ENCODE peak calls at places on chromosomes 5 and 9, in five cellular contexts. Q is Panc1, H is lower lobe of right lung, I is Karpas-422, L is heart left ventricle. C is an unnamed sample.

GRCh38 chr5:2750026-2750757 is 1.3 kb downstream of the IRX2 start:
- DNase-seq in Q (no peak), H (peak; percentile 55), I (no peak), L (no peak), C (no peak)

GRCh38 chr5:56440871-56441740 is 208.0 kb upstream of the ANKRD55 start:
- DNase-seq in Q (no peak), H (no peak), I (no peak), L (no peak), C (peak; percentile 68)

GRCh38 chr5:66717455-66718373 is 121.5 kb downstream of the MAST4 start:
- DNase-seq in Q (no peak), H (no peak), I (no peak), L (peak; percentile 25), C (no peak)

GRCh38 chr9:130003943-130004552 is 38.9 kb downstream of the FNBP1 start:
- DNase-seq in Q (no peak), H (no peak), I (no peak), L (no peak), C (no peak)

GRCh38 chr5:17817946-17818345 is 183.7 kb downstream of the TAF11L14 start:
- DNase-seq in Q (no peak), H (no peak), I (no peak), L (no peak), C (no peak)

GRCh38 chr5:6721442-6721841 is 8.2 kb downstream of the TENT4A start:
- DNase-seq in Q (no peak), H (no peak), I (peak; percentile 53), L (no peak), C (no peak)

GRCh38 chr9:110058304-110058953 is 149.5 kb downstream of the C9orf152 start:
- DNase-seq in Q (no peak), H (no peak), I (peak; percentile 78), L (no peak), C (no peak)

GRCh38 chr9:75712690-75713089 is 177.8 kb upstream of the PCSK5 start:
- DNase-seq in Q (no peak), H (no peak), I (no peak), L (no peak), C (no peak)

GRCh38 chr9:127149010-127149409 is 26.6 kb upstream of the ANGPTL2 start:
- DNase-seq in Q (no peak), H (no peak), I (no peak), L (peak; percentile 3), C (no peak)

GRCh38 chr9:89505795-89506385 is 8.0 kb upstream of the SEMA4D start:
- DNase-seq in Q (no peak), H (no peak), I (no peak), L (no peak), C (no peak)

GRCh38 chr9:71384343-71384742 is 262.9 kb upstream of the TRPM3 start:
- DNase-seq in Q (no peak), H (no peak), I (no peak), L (no peak), C (no peak)

GRCh38 chr5:60334281-60334713 is 365.7 kb downstream of the DEPDC1B start:
- DNase-seq in Q (no peak), H (no peak), I (no peak), L (no peak), C (no peak)

GRCh38 chr5:79143684-79144379 is 32.2 kb downstream of the BHMT start:
- DNase-seq in Q (no peak), H (no peak), I (no peak), L (no peak), C (no peak)

GRCh38 chr9:1044643-1045042 is 5.5 kb upstream of the DMRT2 start:
- DNase-seq in Q (no peak), H (no peak), I (no peak), L (no peak), C (no peak)

GRCh38 chr9:132422574-132422973 is 12.6 kb downstream of the CFAP77 start:
- DNase-seq in Q (no peak), H (no peak), I (no peak), L (no peak), C (no peak)

GRCh38 chr5:113678924-113679575 is 165.6 kb downstream of the YTHDC2 start:
- DNase-seq in Q (peak; percentile 18), H (no peak), I (peak; percentile 87), L (no peak), C (no peak)

GRCh38 chr9:128022886-128023285 is 42.1 kb upstream of the EEIG1 start:
- DNase-seq in Q (no peak), H (no peak), I (no peak), L (no peak), C (no peak)

GRCh38 chr5:95562282-95562681 is 7.4 kb downstream of the ARSK start:
- DNase-seq in Q (no peak), H (no peak), I (no peak), L (no peak), C (no peak)

GRCh38 chr5:65926893-65927292 is 518 bp downstream of the ERBIN start:
- DNase-seq in Q (no peak), H (no peak), I (peak; percentile 74), L (no peak), C (no peak)

GRCh38 chr5:57586649-57587048 is 104.0 kb upstream of the ACTBL2 start:
- DNase-seq in Q (no peak), H (no peak), I (no peak), L (no peak), C (no peak)

GRCh38 chr5:77230727-77231469 is 20.4 kb downstream of the PDE8B start:
- DNase-seq in Q (no peak), H (no peak), I (peak; percentile 64), L (no peak), C (no peak)

GRCh38 chr5:893137-893506 is 438 bp downstream of the TRIP13 start:
- DNase-seq in Q (no peak), H (no peak), I (peak; percentile 52), L (no peak), C (no peak)

GRCh38 chr9:127446720-127447415 is 4.3 kb downstream of the RPL12 start:
- DNase-seq in Q (no peak), H (no peak), I (peak; percentile 49), L (no peak), C (no peak)

GRCh38 chr5:15850536-15850935 is 329.1 kb downstream of the MARCHF11 start:
- DNase-seq in Q (no peak), H (no peak), I (no peak), L (no peak), C (no peak)

GRCh38 chr9:123787411-123787810 is 142.5 kb downstream of the DENND1A start:
- DNase-seq in Q (no peak), H (no peak), I (no peak), L (no peak), C (no peak)

GRCh38 chr5:171714286-171714685 is 71.3 kb upstream of the SMIM23 start:
- DNase-seq in Q (no peak), H (no peak), I (no peak), L (no peak), C (no peak)

GRCh38 chr5:10110228-10110627 is 139.5 kb downstream of the ATPSCKMT start:
- DNase-seq in Q (no peak), H (no peak), I (no peak), L (no peak), C (no peak)

DNA sequence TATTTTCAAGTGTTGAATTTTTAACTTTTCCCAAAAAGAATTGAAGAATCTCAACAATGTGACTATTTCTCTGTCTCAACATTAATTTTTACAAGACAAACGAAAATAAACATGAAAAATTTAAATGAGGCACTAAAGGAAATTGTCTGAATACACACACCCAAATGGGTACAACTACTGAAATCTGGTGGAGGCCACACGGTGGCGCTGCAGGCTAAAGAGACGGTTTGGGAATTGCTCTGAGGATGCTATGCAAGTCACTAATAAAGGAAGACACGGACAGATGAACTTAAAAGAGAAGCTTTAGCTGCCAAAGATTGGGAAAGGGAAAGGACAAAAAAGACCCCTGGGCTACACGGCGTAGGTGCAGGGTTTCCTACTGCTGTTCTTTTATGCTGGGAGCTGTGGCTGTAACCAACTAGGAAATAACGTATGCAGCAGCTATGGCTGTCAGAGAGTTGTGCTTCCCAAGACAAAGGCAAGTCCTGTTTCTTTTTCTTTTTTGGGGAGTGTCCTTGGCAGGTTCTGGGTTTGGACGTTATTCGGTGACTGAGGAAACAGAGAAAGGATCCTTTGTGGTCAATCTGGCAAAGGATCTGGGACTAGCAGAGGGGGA is at the start of gene PCDHB10:
- DNase-seq in Q (no peak), H (no peak), I (peak; percentile 83), L (no peak), C (no peak)
- H3K4me3 ChIP-seq in Q (peak within 1 kb of the TSS; percentile 21), H (no peak within 1 kb of the TSS), I (no peak within 1 kb of the TSS), L (no peak within 1 kb of the TSS), C (peak within 1 kb of the TSS; percentile 41)

GRCh38 chr5:151670074-151670686 is 16.5 kb downstream of the SPARC start:
- DNase-seq in Q (no peak), H (no peak), I (no peak), L (no peak), C (no peak)

GRCh38 chr5:151663617-151664322 is 22.9 kb downstream of the SPARC start:
- DNase-seq in Q (no peak), H (no peak), I (peak; percentile 83), L (peak; percentile 79), C (no peak)

GRCh38 chr5:151665584-151665982 is 21.1 kb downstream of the SPARC start:
- DNase-seq in Q (no peak), H (no peak), I (no peak), L (no peak), C (no peak)

GRCh38 chr5:151664694-151665583 is 21.8 kb downstream of the SPARC start:
- DNase-seq in Q (no peak), H (no peak), I (no peak), L (peak; percentile 64), C (no peak)

DNA sequence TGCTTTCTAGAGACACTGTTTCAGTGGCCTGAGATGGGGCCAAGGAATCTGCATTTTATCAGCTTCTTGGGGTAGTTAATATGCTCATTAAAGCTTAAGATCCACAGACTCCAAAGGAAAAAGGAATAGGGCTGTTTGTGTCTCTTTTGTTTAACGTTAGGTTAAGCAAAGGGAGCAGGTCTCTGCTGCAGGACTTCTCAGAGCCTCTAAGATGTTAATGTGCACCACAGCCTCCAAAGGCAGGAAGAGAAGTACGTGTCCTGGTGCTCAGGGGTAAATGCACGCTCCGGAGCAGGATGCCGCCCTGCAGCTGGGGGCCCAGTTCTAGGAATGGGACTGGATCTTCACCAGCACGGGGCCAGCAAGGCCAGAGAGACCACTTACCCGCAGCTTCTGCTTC is 19.6 kb downstream of the SPARC start:
- DNase-seq in Q (no peak), H (no peak), I (no peak), L (no peak), C (no peak)
- H3K9me3 ChIP-seq in Q (no peaks in the 10 kb centered on the region), H (no peaks in the 10 kb centered on the region), I (no peaks in the 10 kb centered on the region), L (no peaks in the 10 kb centered on the region), C (no peaks in the 10 kb centered on the region)

GRCh38 chr5:105544300-105544699 is 1981.7 kb upstream of the NUDT12 start:
- DNase-seq in Q (no peak), H (no peak), I (no peak), L (no peak), C (no peak)
- H3K27ac ChIP-seq in Q (peak overlapping the region; percentile 34), H (no peak overlapping the region), I (no peak overlapping the region), L (no peak overlapping the region), C (no peak overlapping the region)

DNA sequence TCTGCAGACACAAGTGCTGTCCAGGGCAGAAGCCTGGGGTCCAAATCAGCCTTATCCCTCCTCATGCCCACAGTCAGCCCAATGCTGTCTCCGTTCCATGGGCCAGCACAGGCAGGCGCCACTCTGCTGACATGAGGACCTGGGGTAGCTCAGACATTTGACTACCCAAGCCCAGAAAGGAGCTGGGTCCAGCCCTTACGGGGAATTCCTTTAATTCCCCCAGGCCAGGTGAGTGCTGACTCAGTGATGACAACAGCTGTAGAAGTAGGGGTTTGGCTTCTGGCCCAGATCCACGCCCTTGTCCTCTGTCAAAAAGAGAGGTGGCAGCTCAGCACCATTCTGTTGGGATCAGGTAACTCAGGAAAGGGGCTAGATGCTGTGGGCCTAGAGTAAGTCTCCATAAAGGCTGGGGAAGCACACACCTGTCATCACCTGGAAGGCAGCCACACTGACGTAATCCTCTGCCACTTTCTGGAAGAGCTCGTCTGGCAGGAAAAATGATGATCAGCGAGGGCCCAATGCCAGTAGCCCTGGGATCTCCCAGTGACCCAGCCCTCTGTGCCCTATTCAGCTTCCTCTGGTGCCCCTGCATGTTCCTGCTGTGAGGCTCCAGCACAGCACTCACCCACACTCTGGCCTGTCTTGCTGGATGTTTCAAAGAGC is 1.9 kb downstream of the RAB24 start:
- DNase-seq in Q (no peak), H (peak; percentile 61), I (no peak), L (no peak), C (no peak)
- H3K4me3 ChIP-seq in Q (no peak overlapping the region), H (peak overlapping the region; percentile 100), I (peak overlapping the region; percentile 86), L (no peak overlapping the region), C (no peak overlapping the region)

C was measured in AG04450.